ENCODE peak calls at places on chromosomes 16 and 17, in five cellular contexts. X, H, A, W and Q are unnamed samples.

GRCh38 chr17:61135782-61136181 is 263.9 kb upstream of the TBX2 start:
- DNase-seq in X (no peak), H (no peak), A (no peak), W (no peak), Q (no peak)

GRCh38 chr17:27778193-27778592 is 22.1 kb downstream of the NOS2 start:
- DNase-seq in X (no peak), H (no peak), A (peak; percentile 25), W (no peak), Q (no peak)

GRCh38 chr17:62950067-62950466 is 16.0 kb upstream of the TANC2 start:
- DNase-seq in X (no peak), H (no peak), A (peak; percentile 45), W (no peak), Q (no peak)

GRCh38 chr17:4940625-4941021 is 555 bp downstream of the RNF167 start:
- DNase-seq in X (no peak), H (no peak), A (no peak), W (no peak), Q (no peak)

GRCh38 chr16:76441886-76442285 is 164.7 kb downstream of the CNTNAP4 start:
- DNase-seq in X (no peak), H (no peak), A (no peak), W (no peak), Q (no peak)

GRCh38 chr16:11494433-11494832 is 92.3 kb downstream of the LITAF start:
- DNase-seq in X (no peak), H (peak; percentile 71), A (no peak), W (no peak), Q (no peak)

GRCh38 chr17:72004476-72005331 is 116.1 kb upstream of the SOX9 start:
- DNase-seq in X (no peak), H (no peak), A (no peak), W (no peak), Q (no peak)

GRCh38 chr17:68993112-68993511 is 37.9 kb upstream of the ABCA8 start:
- DNase-seq in X (no peak), H (no peak), A (peak; percentile 38), W (no peak), Q (no peak)

GRCh38 chr16:31083556-31083955 is 5.2 kb downstream of the PRSS53 start:
- DNase-seq in X (no peak), H (no peak), A (no peak), W (no peak), Q (no peak)

GRCh38 chr16:7590934-7591333 is 258.3 kb downstream of the RBFOX1 start:
- DNase-seq in X (no peak), H (no peak), A (no peak), W (no peak), Q (no peak)

GRCh38 chr17:77453613-77454559 is 313.1 kb downstream of the SEC14L1 start:
- DNase-seq in X (no peak), H (no peak), A (no peak), W (peak; percentile 57), Q (peak; percentile 98)

GRCh38 chr17:1452836-1453235 is 3.2 kb downstream of the CRK start:
- DNase-seq in X (no peak), H (no peak), A (no peak), W (no peak), Q (no peak)

GRCh38 chr16:88685156-88686061 is 898 bp downstream of the SNAI3 start:
- DNase-seq in X (no peak), H (peak; percentile 79), A (peak; percentile 67), W (peak; percentile 73), Q (no peak)

GRCh38 chr16:6207124-6207523 is 1109.5 kb upstream of the EEF2KMT start:
- DNase-seq in X (no peak), H (no peak), A (no peak), W (no peak), Q (no peak)

GRCh38 chr16:75272097-75272548 is 20.7 kb upstream of the BCAR1 start:
- DNase-seq in X (no peak), H (no peak), A (no peak), W (no peak), Q (peak; percentile 73)

GRCh38 chr17:57530508-57530907 is 214.6 kb downstream of the CCDC182 start:
- DNase-seq in X (no peak), H (no peak), A (peak; percentile 24), W (no peak), Q (no peak)

GRCh38 chr17:49996495-49997255 is 1.7 kb upstream of the DLX3 start:
- DNase-seq in X (no peak), H (peak; percentile 96), A (peak; percentile 12), W (peak; percentile 83), Q (no peak)

GRCh38 chr16:10878644-10879498 is 1.9 kb downstream of the CIITA start:
- DNase-seq in X (no peak), H (peak; percentile 56), A (peak; percentile 19), W (no peak), Q (no peak)

GRCh38 chr16:30053376-30054015 is 12.1 kb upstream of the ALDOA start:
- DNase-seq in X (no peak), H (no peak), A (peak; percentile 57), W (no peak), Q (no peak)

GRCh38 chr17:61157246-61157887 is 242.3 kb upstream of the TBX2 start:
- DNase-seq in X (no peak), H (no peak), A (peak; percentile 71), W (no peak), Q (no peak)

GRCh38 chr17:57675427-57675826 is 69.7 kb downstream of the CCDC182 start:
- DNase-seq in X (no peak), H (peak; percentile 30), A (no peak), W (no peak), Q (no peak)

GRCh38 chr17:35930211-35931065 is at the start of gene RDM1:
- DNase-seq in X (peak; percentile 68), H (peak; percentile 96), A (peak; percentile 34), W (peak; percentile 98), Q (no peak)

GRCh38 chr17:14359251-14359939 is 58.5 kb downstream of the HS3ST3B1 start:
- DNase-seq in X (no peak), H (no peak), A (no peak), W (no peak), Q (peak; percentile 52)

GRCh38 chr17:81713556-81714411 is 1.7 kb downstream of the SLC25A10 start:
- DNase-seq in X (no peak), H (no peak), A (no peak), W (peak; percentile 70), Q (peak; percentile 74)

GRCh38 chr17:3545151-3545550 is 12.5 kb downstream of the TRPV3 start:
- DNase-seq in X (no peak), H (no peak), A (no peak), W (no peak), Q (no peak)

GRCh38 chr17:6306820-6307219 is 128.1 kb downstream of the AIPL1 start:
- DNase-seq in X (no peak), H (no peak), A (no peak), W (no peak), Q (no peak)

GRCh38 chr17:41773190-41773588 is 13.3 kb downstream of the JUP start:
- DNase-seq in X (peak; percentile 79), H (peak; percentile 57), A (peak; percentile 91), W (peak; percentile 24), Q (peak; percentile 79)

GRCh38 chr17:56505154-56505756 is 88.2 kb upstream of the NOG start:
- DNase-seq in X (no peak), H (no peak), A (no peak), W (no peak), Q (peak; percentile 6)

GRCh38 chr17:7853693-7854043 is 1.2 kb upstream of the TMEM88 start:
- DNase-seq in X (no peak), H (peak; percentile 63), A (no peak), W (no peak), Q (no peak)

DNA sequence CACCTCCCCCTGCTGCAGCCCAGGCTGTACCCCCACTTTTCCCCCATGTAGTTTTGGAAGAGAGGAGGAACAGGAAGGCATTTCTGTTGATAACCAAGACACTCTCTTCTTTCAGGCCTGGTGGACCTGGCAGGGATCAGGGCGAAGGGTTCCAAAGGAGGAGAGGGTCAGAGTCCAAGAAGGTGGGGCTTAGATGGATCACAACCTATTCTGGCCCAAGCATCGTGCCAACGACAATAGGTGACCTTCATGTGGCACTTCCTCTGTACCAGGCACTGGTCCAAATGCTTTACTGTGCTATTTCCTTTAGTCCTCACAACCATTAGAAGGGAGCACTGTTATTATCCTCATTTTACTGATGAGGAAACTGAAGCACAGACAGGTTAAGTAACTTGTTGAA is 84.3 kb downstream of the TMEM132E start:
- DNase-seq in X (no peak), H (no peak), A (no peak), W (no peak), Q (no peak)
- TF ChIP-seq CEBPB in X (no peak), H (no peak), A (no peak), W (no peak), Q (no peak)

GRCh38 chr16:22098538-22099255 is 6.4 kb downstream of the VWA3A start:
- DNase-seq in X (peak; percentile 56), H (no peak), A (peak; percentile 44), W (peak; percentile 50), Q (peak; percentile 89)

GRCh38 chr16:22103371-22103890 is 11.1 kb downstream of the VWA3A start:
- DNase-seq in X (no peak), H (no peak), A (no peak), W (no peak), Q (no peak)

GRCh38 chr16:22093952-22094351 is 1.6 kb downstream of the VWA3A start:
- DNase-seq in X (no peak), H (no peak), A (no peak), W (no peak), Q (no peak)

DNA sequence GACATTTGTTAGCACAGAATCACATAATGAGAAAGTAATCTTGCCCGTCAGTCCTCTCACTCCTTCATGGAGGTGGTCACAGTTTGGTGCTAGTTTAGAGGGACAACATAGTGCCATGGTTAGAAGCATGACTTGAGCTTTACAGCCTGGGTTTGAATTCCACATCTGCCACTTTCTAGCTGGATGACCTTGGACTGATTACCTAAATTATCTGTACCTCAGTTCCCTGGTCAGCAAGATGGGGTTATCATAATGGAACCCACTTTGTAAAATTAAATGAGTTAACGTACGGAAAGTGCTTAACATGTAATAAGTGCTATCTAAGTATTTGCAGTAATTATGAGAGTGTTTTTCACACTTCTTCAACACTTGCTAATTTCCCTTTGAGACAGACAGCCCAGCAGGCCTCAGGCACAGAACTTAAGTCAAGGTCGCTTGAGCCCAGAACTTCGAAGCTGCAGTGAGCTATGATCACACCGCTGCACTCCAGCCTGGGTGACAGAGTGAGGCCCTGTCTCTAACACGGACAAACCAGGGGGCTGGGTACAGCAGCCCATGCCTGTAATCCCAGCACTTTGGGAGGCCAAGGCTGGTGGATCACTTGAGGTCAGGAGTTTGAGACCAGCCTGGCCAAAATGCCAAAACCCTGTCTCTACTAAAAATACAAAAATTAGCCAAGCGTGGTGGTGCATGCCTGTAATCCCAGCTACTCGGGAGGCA is 7.1 kb downstream of the VWA3A start:
- DNase-seq in X (no peak), H (no peak), A (no peak), W (no peak), Q (no peak)
- H2AFZ ChIP-seq in X (peak overlapping the region; percentile 89), H (peak overlapping the region; percentile 72), A (peak overlapping the region; percentile 76), W (peak overlapping the region; percentile 55), Q (no peak overlapping the region)

GRCh38 chr17:19787733-19788357 is 39.7 kb upstream of the ALDH3A1 start:
- DNase-seq in X (no peak), H (no peak), A (peak; percentile 6), W (no peak), Q (no peak)
- TF ChIP-seq CEBPB in X (no peak), H (no peak), A (no peak), W (no peak), Q (no peak)

DNA sequence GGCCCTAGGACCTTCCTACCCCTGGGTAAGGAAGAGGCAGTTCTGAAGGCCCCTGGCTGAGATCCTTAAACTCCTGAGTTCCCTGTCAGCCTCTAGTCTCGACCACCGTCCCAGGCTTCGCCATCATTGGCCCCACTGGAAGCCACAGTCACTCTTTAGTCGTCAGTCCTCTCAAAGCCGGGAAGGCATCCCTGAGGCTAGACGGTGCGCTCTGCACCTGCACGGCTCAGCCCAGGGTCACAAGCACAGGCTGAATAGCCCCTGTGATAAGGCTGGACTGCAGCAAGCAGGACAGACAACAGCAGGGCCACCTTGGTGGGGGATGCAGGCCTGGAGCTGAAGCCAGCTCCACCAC is 3.3 kb upstream of the HEXIM1 start:
- DNase-seq in X (no peak), H (no peak), A (no peak), W (no peak), Q (no peak)
- H2AFZ ChIP-seq in X (no peak overlapping the region), H (no peak overlapping the region), A (peak overlapping the region; percentile 95), W (peak overlapping the region; percentile 89), Q (no peak overlapping the region)